ENCODE peak calls at places on chromosomes 16 and 17, in eight cellular contexts. M is cardiac muscle cell; X is thyroid gland; D is CD8-positive, alpha-beta T cell; L is progenitor cell of endocrine pancreas; G is foreskin fibroblast; V is spleen; O is breast epithelium. U is an unnamed sample.

GRCh38 chr17:80416940-80417293 is 1.9 kb downstream of the ENDOV start:
- DNase-seq in M (no peak), X (no peak), D (no peak), L (no peak), G (no peak), V (no peak), O (no peak), U (no peak)

GRCh38 chr16:6684076-6684673 is 648.5 kb upstream of the RBFOX1 start:
- DNase-seq in M (peak), X (peak), D (no peak), L (no peak), G (no peak), V (no peak), O (no peak), U (peak)

GRCh38 chr16:47774661-47775060 is 313.5 kb downstream of the PHKB start:
- DNase-seq in M (no peak), X (no peak), D (no peak), L (no peak), G (peak), V (no peak), O (no peak), U (peak)

GRCh38 chr17:66952031-66952524 is 12.4 kb upstream of the CACNG4 start:
- DNase-seq in M (no peak), X (peak), D (no peak), L (no peak), G (peak), V (no peak), O (peak), U (no peak)

GRCh38 chr16:78530283-78530682 is 430.8 kb downstream of the WWOX start:
- DNase-seq in M (no peak), X (no peak), D (no peak), L (no peak), G (no peak), V (no peak), O (no peak), U (no peak)

GRCh38 chr17:81394831-81395599 is at the start of gene BAHCC1:
- DNase-seq in M (peak), X (peak), D (peak), L (peak), G (peak), V (peak), O (peak), U (peak)

GRCh38 chr17:64638552-64639198 is 23.4 kb downstream of the SMURF2 start:
- DNase-seq in M (no peak), X (no peak), D (no peak), L (no peak), G (peak), V (no peak), O (no peak), U (no peak)

GRCh38 chr17:3693829-3694231 is 2.1 kb downstream of the P2RX5 start:
- DNase-seq in M (no peak), X (no peak), D (peak), L (no peak), G (no peak), V (no peak), O (no peak), U (no peak)

GRCh38 chr16:876523-877241 is 76.1 kb upstream of the GNG13 start:
- DNase-seq in M (no peak), X (no peak), D (no peak), L (no peak), G (no peak), V (no peak), O (no peak), U (no peak)

GRCh38 chr17:49224198-49224996 is 6.2 kb downstream of the PHOSPHO1 start:
- DNase-seq in M (peak), X (peak), D (peak), L (peak), G (no peak), V (peak), O (no peak), U (peak)

GRCh38 chr17:72604518-72604917 is 483.7 kb downstream of the SOX9 start:
- DNase-seq in M (no peak), X (no peak), D (no peak), L (no peak), G (no peak), V (no peak), O (no peak), U (no peak)

GRCh38 chr16:20956319-20956718 is 55.7 kb downstream of the LYRM1 start:
- DNase-seq in M (no peak), X (no peak), D (no peak), L (no peak), G (peak), V (no peak), O (no peak), U (no peak)

GRCh38 chr17:55265434-55266021 is 768 bp downstream of the HLF start:
- DNase-seq in M (no peak), X (peak), D (no peak), L (no peak), G (no peak), V (peak), O (no peak), U (peak)

GRCh38 chr16:27759301-27759871 is 209.4 kb downstream of the KATNIP start:
- DNase-seq in M (no peak), X (no peak), D (no peak), L (no peak), G (peak), V (no peak), O (no peak), U (no peak)

GRCh38 chr17:70521821-70522256 is 352.5 kb downstream of the KCNJ2 start:
- DNase-seq in M (no peak), X (peak), D (no peak), L (no peak), G (no peak), V (no peak), O (no peak), U (no peak)

GRCh38 chr17:74210191-74211140 is 2.9 kb upstream of the TTYH2 start:
- DNase-seq in M (peak), X (peak), D (peak), L (peak), G (peak), V (peak), O (peak), U (peak)

GRCh38 chr17:28842282-28843012 is at the start of gene FAM222B:
- DNase-seq in M (peak), X (peak), D (peak), L (peak), G (peak), V (peak), O (peak), U (peak)

GRCh38 chr16:25066747-25067631 is 44.6 kb upstream of the LCMT1 start:
- DNase-seq in M (peak), X (peak), D (peak), L (peak), G (peak), V (peak), O (peak), U (peak)

GRCh38 chr17:33523577-33523981 is 230.5 kb upstream of the ASIC2 start:
- DNase-seq in M (no peak), X (no peak), D (no peak), L (no peak), G (peak), V (no peak), O (no peak), U (no peak)

GRCh38 chr16:26795184-26795583 is 271.5 kb upstream of the C16orf82 start:
- DNase-seq in M (peak), X (no peak), D (no peak), L (no peak), G (no peak), V (no peak), O (no peak), U (peak)

GRCh38 chr17:66343531-66344078 is 41.2 kb downstream of the PRKCA start:
- DNase-seq in M (no peak), X (no peak), D (no peak), L (no peak), G (peak), V (no peak), O (no peak), U (no peak)

GRCh38 chr16:84690088-84690819 is 9.5 kb upstream of the USP10 start:
- DNase-seq in M (no peak), X (no peak), D (no peak), L (no peak), G (no peak), V (peak), O (no peak), U (no peak)

GRCh38 chr17:57927048-57927723 is 28.0 kb downstream of the CUEDC1 start:
- DNase-seq in M (no peak), X (peak), D (no peak), L (no peak), G (peak), V (no peak), O (peak), U (no peak)

GRCh38 chr17:63442549-63443035 is 3.5 kb downstream of the CYB561 start:
- DNase-seq in M (peak), X (peak), D (no peak), L (no peak), G (no peak), V (no peak), O (no peak), U (no peak)

GRCh38 chr17:64336760-64337413 is 53.8 kb downstream of the PECAM1 start:
- DNase-seq in M (no peak), X (no peak), D (no peak), L (no peak), G (no peak), V (no peak), O (no peak), U (no peak)

GRCh38 chr17:73643012-73643845 is 1.0 kb downstream of the SDK2 start:
- DNase-seq in M (peak), X (peak), D (peak), L (peak), G (peak), V (peak), O (no peak), U (peak)

GRCh38 chr17:58119491-58119890 is 28.7 kb upstream of the OR4D1 start:
- DNase-seq in M (no peak), X (no peak), D (no peak), L (no peak), G (no peak), V (no peak), O (no peak), U (no peak)

GRCh38 chr17:77419095-77419494 is 278.3 kb downstream of the SEC14L1 start:
- DNase-seq in M (no peak), X (no peak), D (no peak), L (no peak), G (no peak), V (no peak), O (no peak), U (no peak)

GRCh38 chr17:77421635-77421982 is 280.8 kb downstream of the SEC14L1 start:
- DNase-seq in M (no peak), X (peak), D (no peak), L (no peak), G (no peak), V (no peak), O (no peak), U (no peak)

GRCh38 chr17:77419547-77420475 is 279.0 kb downstream of the SEC14L1 start:
- DNase-seq in M (peak), X (no peak), D (peak), L (no peak), G (peak), V (no peak), O (no peak), U (peak)

GRCh38 chr17:77420804-77421634 is 280.2 kb downstream of the SEC14L1 start:
- DNase-seq in M (peak), X (peak), D (peak), L (no peak), G (peak), V (no peak), O (peak), U (peak)

DNA sequence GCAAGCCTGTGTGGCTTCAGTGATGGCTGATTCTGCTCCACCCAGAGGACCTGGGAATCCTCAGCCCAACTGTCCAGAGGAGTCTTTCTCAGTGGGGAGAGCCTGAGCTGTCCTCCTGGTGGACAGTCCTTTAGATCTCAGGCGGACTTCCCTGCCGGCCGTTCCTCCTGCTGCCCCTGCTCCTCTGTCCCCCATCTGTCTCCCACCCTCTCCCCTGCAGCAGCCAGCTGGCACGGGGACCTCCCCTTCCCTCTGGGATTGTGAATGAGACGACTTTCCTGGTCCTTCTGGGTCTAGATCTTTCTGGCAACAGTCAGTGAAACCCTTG is 279.7 kb downstream of the SEC14L1 start:
- DNase-seq in M (no peak), X (no peak), D (no peak), L (no peak), G (no peak), V (no peak), O (no peak), U (no peak)
- TF ChIP-seq CTCF in M (peak), X (no peak), D (no peak), L (no peak), G (peak), V (no peak), O (no peak), U (no peak)

DNA sequence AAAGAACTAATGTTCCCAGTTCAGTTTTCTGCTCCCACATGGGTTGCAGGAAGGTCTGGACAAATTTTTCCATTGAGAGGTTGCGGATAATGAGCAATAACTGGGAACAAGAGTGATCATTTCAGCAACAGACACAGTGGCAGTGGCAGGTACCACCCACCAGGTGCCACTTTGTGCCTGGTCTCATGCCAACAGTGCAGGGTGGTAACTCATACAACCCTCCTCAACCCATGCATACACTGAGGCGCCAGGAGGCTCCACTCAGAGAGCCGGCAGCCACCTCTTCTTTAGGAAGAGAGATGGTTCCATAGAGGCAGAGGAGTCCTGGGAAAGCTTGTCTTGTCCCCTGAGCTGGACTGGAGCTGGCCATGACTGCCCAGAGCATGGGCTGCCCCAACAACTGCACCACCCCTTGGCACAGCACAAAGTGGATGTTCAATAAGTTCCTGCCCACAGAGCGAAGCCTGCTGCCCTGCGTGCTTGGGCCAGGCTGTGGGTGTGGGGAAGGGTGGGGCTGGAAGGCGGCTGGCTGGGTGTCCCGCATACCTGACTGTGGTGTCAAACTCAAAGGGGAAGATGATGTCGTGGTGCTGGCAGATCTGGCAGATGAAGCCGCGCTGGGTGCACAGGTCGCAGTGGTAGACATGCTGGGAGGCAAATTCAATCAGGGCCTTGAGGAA is 6.4 kb upstream of the ARHGAP27 start:
- DNase-seq in M (no peak), X (no peak), D (no peak), L (no peak), G (no peak), V (peak), O (no peak), U (no peak)
- TF ChIP-seq CTCF in M (no peak), X (no peak), D (no peak), L (no peak), G (no peak), V (no peak), O (no peak), U (no peak)

DNA sequence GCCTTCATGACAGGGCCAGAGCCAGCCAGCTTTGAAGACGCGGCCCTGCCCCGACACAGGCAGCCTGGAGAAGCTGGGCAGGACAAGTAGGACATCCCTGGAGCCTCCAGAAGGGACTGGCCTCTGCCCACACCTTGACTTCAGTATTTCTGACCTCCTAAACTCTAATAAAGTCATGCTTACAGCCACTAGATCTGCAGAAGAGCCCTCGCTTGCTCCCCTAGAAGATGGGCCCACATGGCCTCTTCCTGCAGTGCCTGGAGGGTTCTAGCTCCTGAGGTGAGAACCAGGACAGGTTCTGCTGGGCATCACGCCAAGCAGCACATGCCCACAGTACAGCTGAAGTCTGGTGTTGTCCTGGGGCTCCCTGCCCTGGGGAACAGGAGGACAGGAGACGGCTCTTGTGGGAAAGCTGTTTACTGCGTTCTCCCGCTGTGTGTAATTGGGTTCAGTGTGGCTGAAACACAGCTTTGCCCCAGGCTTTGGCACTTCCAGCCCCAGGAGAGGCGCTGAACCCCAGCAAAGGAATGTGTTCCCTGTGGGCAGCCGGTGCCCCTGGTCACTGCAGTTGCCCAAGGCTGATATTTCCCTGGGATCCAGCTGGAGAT is 2.6 kb downstream of the APRT start:
- DNase-seq in M (no peak), X (no peak), D (no peak), L (no peak), G (no peak), V (no peak), O (no peak), U (no peak)
- TF ChIP-seq CTCF in M (no peak), X (no peak), D (no peak), L (no peak), G (no peak), V (no peak), O (no peak), U (no peak)

GRCh38 chr17:76822184-76822778 is 45.9 kb upstream of the MGAT5B start:
- DNase-seq in M (no peak), X (no peak), D (no peak), L (no peak), G (no peak), V (no peak), O (no peak), U (no peak)
- TF ChIP-seq CTCF in M (no peak), X (no peak), D (no peak), L (no peak), G (no peak), V (no peak), O (no peak), U (no peak)

DNA sequence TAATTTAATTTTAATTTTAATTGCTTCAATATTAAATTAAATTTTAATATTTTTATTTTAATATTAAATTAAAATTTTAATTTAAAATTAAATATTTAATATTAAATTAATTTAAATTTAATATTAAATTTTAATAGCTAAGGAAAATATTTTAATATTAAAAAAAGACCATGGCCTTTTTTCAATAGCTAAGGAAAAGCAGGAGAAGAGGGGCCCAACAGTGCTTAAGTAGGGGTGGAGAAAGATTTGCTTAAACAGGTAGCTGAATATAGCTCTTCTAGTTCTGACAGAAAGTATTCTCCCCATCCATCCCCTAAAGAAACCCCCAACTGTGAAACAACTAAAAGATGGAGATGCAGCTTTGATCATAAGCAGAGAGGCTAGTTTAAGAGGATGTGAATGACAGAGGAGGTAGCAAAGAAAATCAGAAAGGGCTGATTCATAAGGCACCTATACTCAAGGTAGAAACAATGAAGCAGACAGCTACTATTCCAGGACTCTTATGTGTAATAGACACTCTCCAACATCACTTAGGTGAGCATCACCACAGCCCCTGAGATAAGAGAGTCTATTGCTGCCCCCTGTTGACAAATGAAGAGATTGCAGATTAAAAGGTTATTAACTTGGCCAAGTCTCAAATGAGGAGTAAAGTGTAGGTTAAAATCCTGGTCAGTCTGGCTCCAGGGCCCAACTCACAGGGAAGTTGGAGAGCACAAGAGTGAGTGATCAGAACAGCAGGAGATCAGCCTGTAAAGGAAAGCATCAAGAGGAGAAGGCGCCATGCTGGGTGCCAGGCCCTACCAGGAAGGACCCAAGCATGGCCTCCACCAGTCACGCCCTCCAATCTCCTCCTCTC is 7.8 kb upstream of the RNASEK start:
- DNase-seq in M (peak), X (no peak), D (no peak), L (no peak), G (peak), V (peak), O (no peak), U (peak)
- TF ChIP-seq CTCF in M (peak), X (no peak), D (peak), L (peak), G (peak), V (peak), O (peak), U (peak)

DNA sequence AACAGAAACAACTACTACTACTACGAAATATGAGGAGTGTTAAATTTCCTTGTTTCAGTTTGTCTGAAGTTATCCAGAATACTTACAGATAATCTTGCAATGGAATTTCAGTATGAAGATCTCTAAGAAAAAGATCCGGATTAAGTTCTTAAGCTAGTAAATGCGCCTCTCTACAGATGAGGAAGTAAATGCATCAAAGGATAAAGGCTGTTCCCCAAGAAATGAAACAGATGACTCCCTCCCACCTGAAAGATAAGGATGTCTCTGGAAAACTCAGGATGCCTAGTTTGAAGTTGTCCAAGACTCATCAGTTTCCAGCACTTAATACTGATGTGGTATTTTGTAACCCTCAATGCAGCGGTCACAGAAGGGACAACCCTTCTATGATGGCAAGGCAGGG is 105.0 kb downstream of the PARN start:
- DNase-seq in M (no peak), X (no peak), D (no peak), L (no peak), G (no peak), V (no peak), O (no peak), U (no peak)
- TF ChIP-seq CTCF in M (no peak), X (no peak), D (no peak), L (no peak), G (no peak), V (no peak), O (no peak), U (no peak)

U was measured in endothelial cell.